ENCODE peak calls at places on chromosomes 3 and 15, in ten cellular contexts. N is GM10248; V is T-helper 1 cell; A is AG08395; T is tibial artery; U is stimulated activated CD4-positive, alpha-beta T cell treated with anti-CD3 and anti-CD28 coated beads, Interleukin-1b, Interleukin-23, amount 100 ng/mL, for 4 hours; F is WTC11; M is anterior cingulate cortex; W is CD4-positive, alpha-beta T cell; D is B cell. B is an unnamed sample.

GRCh38 chr3:143648708-143649107 is 199.6 kb downstream of the SLC9A9 start:
- DNase-seq in F (peak; percentile 48), T (no peak), N (no peak), W (no peak), M (no peak), D (no peak), A (no peak), U (no peak), V (no peak), B (no peak)

GRCh38 chr3:146184616-146185015 is 23.6 kb upstream of the PLOD2 start:
- DNase-seq in M (no peak), N (no peak), T (no peak), W (no peak), V (no peak), U (no peak), A (no peak), F (no peak), D (no peak), B (no peak)

GRCh38 chr15:74318376-74319137 is 48.9 kb downstream of the CYP11A1 start:
- DNase-seq in F (no peak), T (peak; percentile 72), A (peak; percentile 26), U (no peak), D (peak; percentile 19), W (no peak), M (no peak), N (no peak), V (no peak), B (no peak)

GRCh38 chr15:99486371-99487336 is 79.1 kb upstream of the MEF2A start:
- DNase-seq in V (no peak), U (no peak), W (no peak), M (peak; percentile 37), N (no peak), D (no peak), A (peak; percentile 95), F (peak; percentile 42), T (peak; percentile 96), B (no peak)

GRCh38 chr15:27671794-27672438 is 427.2 kb downstream of the OCA2 start:
- DNase-seq in U (no peak), M (peak; percentile 20), F (no peak), A (no peak), V (no peak), N (no peak), W (no peak), T (no peak), D (no peak), B (peak; percentile 41)

GRCh38 chr3:190094201-190094718 is 26.4 kb downstream of the P3H2 start:
- DNase-seq in F (no peak), D (no peak), U (no peak), A (peak; percentile 35), N (no peak), T (no peak), W (no peak), M (no peak), V (no peak), B (no peak)

GRCh38 chr3:123751478-123751877 is 132.7 kb downstream of the MYLK start:
- DNase-seq in N (no peak), D (no peak), W (no peak), F (no peak), V (no peak), A (peak; percentile 38), T (no peak), U (no peak), M (no peak), B (no peak)

GRCh38 chr15:82810863-82811421 is 1.5 kb downstream of the WHAMM start:
- DNase-seq in V (peak; percentile 35), N (no peak), F (no peak), A (no peak), U (no peak), T (no peak), M (no peak), D (peak; percentile 61), W (peak; percentile 34), B (peak; percentile 2)

GRCh38 chr3:45612918-45613602 is 18.5 kb downstream of the LIMD1 start:
- DNase-seq in T (no peak), U (no peak), V (no peak), F (no peak), M (no peak), D (peak; percentile 54), N (peak; percentile 45), W (no peak), A (no peak), B (peak; percentile 33)

GRCh38 chr3:45185052-45185451 is 38.9 kb upstream of the CDCP1 start:
- DNase-seq in V (no peak), N (no peak), A (no peak), M (no peak), T (no peak), U (no peak), D (no peak), F (no peak), W (no peak), B (no peak)

GRCh38 chr15:87907676-87908446 is 348.7 kb downstream of the NTRK3 start:
- DNase-seq in M (no peak), U (no peak), A (no peak), D (no peak), V (no peak), T (no peak), N (no peak), F (no peak), W (no peak), B (no peak)

GRCh38 chr3:12143949-12144504 is 14.7 kb downstream of the TIMP4 start:
- DNase-seq in F (no peak), W (no peak), U (no peak), V (no peak), A (peak; percentile 15), D (no peak), M (no peak), N (no peak), T (peak; percentile 96), B (no peak)

GRCh38 chr15:75647370-75648155 is at the start of gene SNX33:
- DNase-seq in F (peak; percentile 79), V (peak; percentile 48), D (peak; percentile 47), M (peak; percentile 41), A (peak; percentile 85), N (peak; percentile 79), T (peak; percentile 93), W (peak; percentile 41), U (peak; percentile 39), B (peak; percentile 54)

GRCh38 chr15:83324799-83325198 is 40.3 kb upstream of the BNC1 start:
- DNase-seq in W (no peak), T (no peak), M (no peak), N (no peak), A (no peak), D (no peak), F (no peak), U (no peak), V (no peak), B (no peak)

GRCh38 chr3:111072016-111072891 is 638 bp downstream of the NECTIN3 start:
- DNase-seq in F (peak; percentile 51), M (peak; percentile 32), U (peak; percentile 25), A (peak; percentile 8), T (peak; percentile 68), N (no peak), W (no peak), V (peak; percentile 20), D (peak; percentile 36), B (peak; percentile 38)

GRCh38 chr3:72185549-72186484 is 400.9 kb upstream of the PROK2 start:
- DNase-seq in D (peak; percentile 62), W (no peak), V (no peak), F (no peak), T (no peak), U (no peak), M (no peak), N (peak; percentile 26), A (peak; percentile 92), B (no peak)

GRCh38 chr3:35639251-35640185 is at the start of gene ARPP21:
- DNase-seq in W (no peak), U (no peak), N (peak; percentile 24), D (peak; percentile 43), V (no peak), F (peak; percentile 46), T (no peak), A (no peak), M (peak; percentile 47), B (peak; percentile 66)

GRCh38 chr3:52891164-52891563 is 6.2 kb downstream of the STIMATE start:
- DNase-seq in U (no peak), A (no peak), F (no peak), T (no peak), D (no peak), W (no peak), M (no peak), N (no peak), V (no peak), B (no peak)

GRCh38 chr15:34616613-34617012 is 33.2 kb upstream of the GOLGA8B start:
- DNase-seq in D (no peak), F (no peak), V (no peak), U (no peak), T (no peak), W (no peak), A (peak; percentile 22), N (no peak), M (no peak), B (no peak)

GRCh38 chr3:8759038-8759755 is 10.2 kb downstream of the OXTR start:
- DNase-seq in A (peak; percentile 36), N (no peak), T (no peak), F (no peak), U (no peak), V (no peak), W (no peak), D (no peak), M (no peak), B (no peak)

GRCh38 chr3:75115695-75116094 is 501.2 kb upstream of the CNTN3 start:
- DNase-seq in F (no peak), W (no peak), A (no peak), T (no peak), M (no peak), N (no peak), U (no peak), V (no peak), D (no peak), B (no peak)

GRCh38 chr3:16494906-16495580 is 18.5 kb downstream of the RFTN1 start:
- DNase-seq in N (no peak), D (no peak), M (no peak), U (no peak), A (no peak), F (no peak), W (no peak), T (no peak), V (no peak), B (no peak)